ENCODE peak calls at places on chromosomes 7 and 10, in seven cellular contexts. One of them, this sample, is unnamed.

GRCh38 chr10:46229144-46229563 is 57.6 kb upstream of the ANTXRL start:
- DNase-seq in GM20000: peak
- DNase-seq in Panc1: peak
- DNase-seq in neural progenitor cell: peak
- DNase-seq in GM06990: no peak
- DNase-seq in CD8-positive, alpha-beta T cell: no peak
- DNase-seq in CD4-positive, alpha-beta T cell: no peak
- DNase-seq in this sample: peak

GRCh38 chr7:143205560-143206293 is 16.1 kb upstream of the TAS2R40 start:
- DNase-seq in GM20000: peak
- DNase-seq in Panc1: no peak
- DNase-seq in neural progenitor cell: no peak
- DNase-seq in GM06990: no peak
- DNase-seq in CD8-positive, alpha-beta T cell: no peak
- DNase-seq in CD4-positive, alpha-beta T cell: no peak
- DNase-seq in this sample: peak

GRCh38 chr7:157272351-157273207 is 64.2 kb upstream of the DNAJB6 start:
- DNase-seq in GM20000: no peak
- DNase-seq in Panc1: no peak
- DNase-seq in neural progenitor cell: no peak
- DNase-seq in GM06990: no peak
- DNase-seq in CD8-positive, alpha-beta T cell: no peak
- DNase-seq in CD4-positive, alpha-beta T cell: no peak
- DNase-seq in this sample: peak

GRCh38 chr7:149715476-149715875 is 57.9 kb downstream of the ZNF467 start:
- DNase-seq in GM20000: no peak
- DNase-seq in Panc1: no peak
- DNase-seq in neural progenitor cell: no peak
- DNase-seq in GM06990: no peak
- DNase-seq in CD8-positive, alpha-beta T cell: no peak
- DNase-seq in CD4-positive, alpha-beta T cell: no peak
- DNase-seq in this sample: no peak

GRCh38 chr7:75688200-75689136 is 50.3 kb downstream of the HIP1 start:
- DNase-seq in GM20000: no peak
- DNase-seq in Panc1: no peak
- DNase-seq in neural progenitor cell: no peak
- DNase-seq in GM06990: peak
- DNase-seq in CD8-positive, alpha-beta T cell: no peak
- DNase-seq in CD4-positive, alpha-beta T cell: no peak
- DNase-seq in this sample: peak

GRCh38 chr7:131381069-131381838 is 53.6 kb downstream of the MKLN1 start:
- DNase-seq in GM20000: no peak
- DNase-seq in Panc1: no peak
- DNase-seq in neural progenitor cell: no peak
- DNase-seq in GM06990: no peak
- DNase-seq in CD8-positive, alpha-beta T cell: no peak
- DNase-seq in CD4-positive, alpha-beta T cell: no peak
- DNase-seq in this sample: no peak

GRCh38 chr7:68629-69028 is 123.7 kb upstream of the FAM20C start:
- DNase-seq in GM20000: no peak
- DNase-seq in Panc1: no peak
- DNase-seq in neural progenitor cell: no peak
- DNase-seq in GM06990: no peak
- DNase-seq in CD8-positive, alpha-beta T cell: no peak
- DNase-seq in CD4-positive, alpha-beta T cell: no peak
- DNase-seq in this sample: no peak

GRCh38 chr10:68212721-68213352 is 19.1 kb downstream of the ATOH7 start:
- DNase-seq in GM20000: peak
- DNase-seq in Panc1: no peak
- DNase-seq in neural progenitor cell: no peak
- DNase-seq in GM06990: no peak
- DNase-seq in CD8-positive, alpha-beta T cell: no peak
- DNase-seq in CD4-positive, alpha-beta T cell: no peak
- DNase-seq in this sample: peak

GRCh38 chr7:86978804-86979506 is 80.5 kb downstream of the ELAPOR2 start:
- DNase-seq in GM20000: peak
- DNase-seq in Panc1: no peak
- DNase-seq in neural progenitor cell: no peak
- DNase-seq in GM06990: peak
- DNase-seq in CD8-positive, alpha-beta T cell: no peak
- DNase-seq in CD4-positive, alpha-beta T cell: no peak
- DNase-seq in this sample: peak

GRCh38 chr7:125391921-125392320 is 462.3 kb upstream of the POT1 start:
- DNase-seq in GM20000: no peak
- DNase-seq in Panc1: peak
- DNase-seq in neural progenitor cell: no peak
- DNase-seq in GM06990: no peak
- DNase-seq in CD8-positive, alpha-beta T cell: no peak
- DNase-seq in CD4-positive, alpha-beta T cell: no peak
- DNase-seq in this sample: no peak

GRCh38 chr7:155299539-155300202 is 2.0 kb downstream of the INSIG1 start:
- DNase-seq in GM20000: peak
- DNase-seq in Panc1: no peak
- DNase-seq in neural progenitor cell: peak
- DNase-seq in GM06990: no peak
- DNase-seq in CD8-positive, alpha-beta T cell: peak
- DNase-seq in CD4-positive, alpha-beta T cell: peak
- DNase-seq in this sample: no peak

GRCh38 chr7:111409714-111410422 is 152.4 kb downstream of the IMMP2L start:
- DNase-seq in GM20000: no peak
- DNase-seq in Panc1: no peak
- DNase-seq in neural progenitor cell: no peak
- DNase-seq in GM06990: no peak
- DNase-seq in CD8-positive, alpha-beta T cell: no peak
- DNase-seq in CD4-positive, alpha-beta T cell: no peak
- DNase-seq in this sample: no peak

GRCh38 chr10:102394079-102394800 is 1.3 kb upstream of the NFKB2 start:
- DNase-seq in GM20000: peak
- DNase-seq in Panc1: peak
- DNase-seq in neural progenitor cell: peak
- DNase-seq in GM06990: peak
- DNase-seq in CD8-positive, alpha-beta T cell: peak
- DNase-seq in CD4-positive, alpha-beta T cell: peak
- DNase-seq in this sample: peak
- TF ChIP-seq CTCF in GM20000: no peak
- TF ChIP-seq CTCF in Panc1: peak
- TF ChIP-seq CTCF in neural progenitor cell: peak
- TF ChIP-seq CTCF in GM06990: peak
- TF ChIP-seq CTCF in CD8-positive, alpha-beta T cell: no peak
- TF ChIP-seq CTCF in CD4-positive, alpha-beta T cell: peak
- TF ChIP-seq CTCF in this sample: no peak

DNA sequence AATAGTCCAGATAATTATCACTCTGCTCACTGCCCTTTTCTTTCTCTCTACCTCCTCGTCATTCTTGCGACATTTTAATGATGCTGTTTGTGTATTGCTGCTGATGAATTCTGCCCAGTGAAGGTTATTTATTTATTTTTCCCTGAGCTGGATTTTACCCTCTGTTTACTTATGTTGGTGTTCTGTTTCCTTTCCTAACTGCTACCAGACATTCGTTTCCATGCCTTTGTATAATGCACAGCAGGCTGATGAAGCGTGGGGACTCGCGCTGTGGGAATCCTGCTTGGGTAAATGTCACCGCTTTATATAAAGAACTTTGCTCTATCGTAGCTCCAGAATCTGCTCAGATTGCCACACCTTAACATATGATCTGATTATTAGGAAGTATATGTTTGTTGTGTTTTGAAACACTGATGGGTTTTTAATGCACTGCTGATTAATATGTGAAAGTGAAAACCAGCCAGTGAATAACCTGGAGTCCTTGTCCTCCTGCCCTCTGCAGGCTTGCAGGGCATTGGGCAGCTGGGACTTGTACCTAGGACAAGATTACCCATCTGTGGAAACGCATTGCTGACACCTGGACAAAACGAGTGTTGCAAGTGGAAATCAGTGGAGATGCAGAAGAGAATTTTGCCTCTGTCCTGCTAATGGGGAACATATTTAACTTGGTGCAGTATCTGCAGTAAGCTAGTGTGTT is 291.5 kb downstream of the SDK1 start:
- DNase-seq in GM20000: no peak
- DNase-seq in Panc1: peak
- DNase-seq in neural progenitor cell: peak
- DNase-seq in GM06990: no peak
- DNase-seq in CD8-positive, alpha-beta T cell: no peak
- DNase-seq in CD4-positive, alpha-beta T cell: no peak
- DNase-seq in this sample: no peak
- TF ChIP-seq CTCF in GM20000: no peak
- TF ChIP-seq CTCF in Panc1: peak
- TF ChIP-seq CTCF in neural progenitor cell: peak
- TF ChIP-seq CTCF in GM06990: no peak
- TF ChIP-seq CTCF in CD8-positive, alpha-beta T cell: no peak
- TF ChIP-seq CTCF in CD4-positive, alpha-beta T cell: no peak
- TF ChIP-seq CTCF in this sample: no peak

DNA sequence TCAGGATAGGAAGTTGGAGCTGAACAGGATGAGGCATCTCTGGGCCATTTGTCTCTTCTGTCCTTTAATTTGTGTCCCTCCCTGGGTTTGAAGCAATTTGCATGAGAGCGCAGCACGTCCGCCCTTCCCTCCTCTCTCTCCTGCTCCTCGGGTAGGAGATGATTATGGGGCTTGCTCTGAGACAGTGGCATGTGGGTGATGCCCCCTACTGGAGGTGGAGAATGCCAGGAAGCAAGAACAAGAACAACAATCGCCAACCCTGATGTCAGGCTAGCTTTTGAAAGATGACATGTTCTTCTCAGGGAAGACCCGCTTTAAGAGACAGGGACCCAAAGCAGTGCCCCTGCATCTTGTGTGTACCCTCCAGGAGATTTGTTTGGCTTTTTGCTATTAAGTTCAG is 63.9 kb upstream of the LOXL4 start:
- DNase-seq in GM20000: no peak
- DNase-seq in Panc1: no peak
- DNase-seq in neural progenitor cell: peak
- DNase-seq in GM06990: no peak
- DNase-seq in CD8-positive, alpha-beta T cell: no peak
- DNase-seq in CD4-positive, alpha-beta T cell: no peak
- DNase-seq in this sample: no peak
- TF ChIP-seq CTCF in GM20000: peak
- TF ChIP-seq CTCF in Panc1: peak
- TF ChIP-seq CTCF in neural progenitor cell: peak
- TF ChIP-seq CTCF in GM06990: peak
- TF ChIP-seq CTCF in CD8-positive, alpha-beta T cell: no peak
- TF ChIP-seq CTCF in CD4-positive, alpha-beta T cell: no peak
- TF ChIP-seq CTCF in this sample: peak

DNA sequence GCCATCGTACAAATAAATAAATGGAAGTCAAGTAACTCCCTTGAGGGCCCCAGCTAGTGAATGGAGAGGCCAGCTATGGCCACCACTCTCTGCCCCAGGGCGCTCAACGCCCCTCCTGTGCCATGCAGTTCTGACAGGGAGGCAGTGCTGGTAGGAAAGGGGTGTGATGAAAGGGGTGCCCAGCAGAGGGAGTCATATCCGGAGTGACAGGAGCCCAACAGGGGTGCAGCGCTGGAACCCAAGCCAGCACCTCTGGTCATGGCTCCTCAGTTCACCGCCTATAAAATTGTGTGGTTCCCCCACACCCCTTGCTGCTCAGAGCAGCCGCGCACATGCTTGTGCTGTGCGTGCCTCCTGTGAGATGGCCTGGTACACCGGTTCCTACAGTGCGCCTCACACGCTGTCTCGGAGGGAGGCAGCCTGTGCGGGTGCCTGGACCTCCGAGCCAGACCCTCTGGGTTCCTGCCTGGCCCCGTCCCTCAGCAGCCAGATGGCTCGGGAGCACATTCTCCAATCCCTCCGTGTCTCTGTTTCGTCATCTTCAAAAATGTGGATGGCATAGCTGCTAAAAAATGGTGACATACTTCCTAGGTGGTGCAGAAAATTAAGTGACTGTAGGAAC is 125.6 kb downstream of the EGFR start:
- DNase-seq in GM20000: no peak
- DNase-seq in Panc1: no peak
- DNase-seq in neural progenitor cell: peak
- DNase-seq in GM06990: no peak
- DNase-seq in CD8-positive, alpha-beta T cell: no peak
- DNase-seq in CD4-positive, alpha-beta T cell: no peak
- DNase-seq in this sample: peak
- TF ChIP-seq CTCF in GM20000: no peak
- TF ChIP-seq CTCF in Panc1: peak
- TF ChIP-seq CTCF in neural progenitor cell: peak
- TF ChIP-seq CTCF in GM06990: peak
- TF ChIP-seq CTCF in CD8-positive, alpha-beta T cell: no peak
- TF ChIP-seq CTCF in CD4-positive, alpha-beta T cell: no peak
- TF ChIP-seq CTCF in this sample: peak

GRCh38 chr10:112775892-112776679 is 174.0 kb upstream of the TCF7L2 start:
- DNase-seq in GM20000: no peak
- DNase-seq in Panc1: no peak
- DNase-seq in neural progenitor cell: no peak
- DNase-seq in GM06990: no peak
- DNase-seq in CD8-positive, alpha-beta T cell: no peak
- DNase-seq in CD4-positive, alpha-beta T cell: no peak
- DNase-seq in this sample: no peak

GRCh38 chr10:112773783-112774182 is 176.3 kb upstream of the TCF7L2 start:
- DNase-seq in GM20000: no peak
- DNase-seq in Panc1: no peak
- DNase-seq in neural progenitor cell: no peak
- DNase-seq in GM06990: no peak
- DNase-seq in CD8-positive, alpha-beta T cell: no peak
- DNase-seq in CD4-positive, alpha-beta T cell: no peak
- DNase-seq in this sample: no peak

GRCh38 chr10:112774210-112774609 is 175.8 kb upstream of the TCF7L2 start:
- DNase-seq in GM20000: no peak
- DNase-seq in Panc1: no peak
- DNase-seq in neural progenitor cell: no peak
- DNase-seq in GM06990: no peak
- DNase-seq in CD8-positive, alpha-beta T cell: no peak
- DNase-seq in CD4-positive, alpha-beta T cell: no peak
- DNase-seq in this sample: no peak

GRCh38 chr10:112774808-112775207 is 175.2 kb upstream of the TCF7L2 start:
- DNase-seq in GM20000: no peak
- DNase-seq in Panc1: no peak
- DNase-seq in neural progenitor cell: no peak
- DNase-seq in GM06990: no peak
- DNase-seq in CD8-positive, alpha-beta T cell: no peak
- DNase-seq in CD4-positive, alpha-beta T cell: no peak
- DNase-seq in this sample: no peak

GRCh38 chr10:112775347-112775746 is 174.7 kb upstream of the TCF7L2 start:
- DNase-seq in GM20000: no peak
- DNase-seq in Panc1: no peak
- DNase-seq in neural progenitor cell: no peak
- DNase-seq in GM06990: no peak
- DNase-seq in CD8-positive, alpha-beta T cell: no peak
- DNase-seq in CD4-positive, alpha-beta T cell: no peak
- DNase-seq in this sample: no peak
- TF ChIP-seq CTCF in GM20000: no peak
- TF ChIP-seq CTCF in Panc1: peak
- TF ChIP-seq CTCF in neural progenitor cell: peak
- TF ChIP-seq CTCF in GM06990: no peak
- TF ChIP-seq CTCF in CD8-positive, alpha-beta T cell: no peak
- TF ChIP-seq CTCF in CD4-positive, alpha-beta T cell: no peak
- TF ChIP-seq CTCF in this sample: no peak

DNA sequence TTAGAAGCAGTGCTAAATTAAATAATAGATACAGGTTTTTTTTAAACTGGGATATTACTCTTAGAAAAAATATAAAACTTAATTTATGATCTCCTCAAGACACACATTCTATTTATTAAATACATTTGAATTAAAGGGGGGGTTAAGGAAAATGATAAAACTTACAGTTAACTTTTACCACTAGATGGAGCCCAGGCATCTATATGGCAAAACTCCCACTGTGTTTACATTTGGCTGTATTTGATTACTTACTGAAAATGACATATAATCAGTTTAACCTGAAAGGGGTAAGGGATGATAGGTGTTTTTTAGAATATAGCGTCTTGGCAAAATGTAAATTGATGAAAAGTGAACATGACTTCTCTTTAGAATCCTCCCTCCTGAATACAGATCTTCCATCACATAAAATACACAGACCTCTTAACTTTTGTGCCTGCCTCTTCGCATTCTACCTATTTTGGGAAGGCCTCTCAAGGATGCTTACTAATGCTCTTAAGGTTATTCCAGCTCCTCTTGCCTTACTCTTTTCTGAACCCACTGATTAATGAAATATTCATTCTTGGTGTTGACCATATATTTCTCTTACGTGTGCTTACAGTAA is 235.7 kb downstream of the AGMO start:
- DNase-seq in GM20000: peak
- DNase-seq in Panc1: peak
- DNase-seq in neural progenitor cell: peak
- DNase-seq in GM06990: no peak
- DNase-seq in CD8-positive, alpha-beta T cell: no peak
- DNase-seq in CD4-positive, alpha-beta T cell: no peak
- DNase-seq in this sample: peak
- TF ChIP-seq CTCF in GM20000: no peak
- TF ChIP-seq CTCF in Panc1: peak
- TF ChIP-seq CTCF in neural progenitor cell: peak
- TF ChIP-seq CTCF in GM06990: peak
- TF ChIP-seq CTCF in CD8-positive, alpha-beta T cell: no peak
- TF ChIP-seq CTCF in CD4-positive, alpha-beta T cell: no peak
- TF ChIP-seq CTCF in this sample: peak

This sample was measured in GM13977.